ENCODE peak calls at places on chromosomes 4 and X, in nine cellular contexts. S, K, H, F, T, E, A, B and I are unnamed samples. For H3K79me2 and H3K4me1, the result is how much of the 10 kb centered on the place peaks cover.

GRCh38 chr4:854356-854755 is 28.4 kb upstream of the CPLX1 start:
- DNase-seq in T (no peak), F (no peak), S (no peak), A (no peak), E (no peak), H (no peak), K (no peak), B (no peak), I (no peak)

GRCh38 chr4:110510955-110511544 is 35.1 kb downstream of the ENPEP start:
- DNase-seq in A (peak), S (peak), H (peak), E (peak), F (peak), B (no peak), K (peak), T (peak), I (peak)

GRCh38 chr4:158667651-158668198 is 4.0 kb downstream of the C4orf46 start:
- DNase-seq in H (no peak), K (peak), E (peak), F (peak), B (peak), S (no peak), A (peak), T (no peak), I (no peak)

GRCh38 chr4:47471064-47471463 is 7.6 kb upstream of the COMMD8 start:
- DNase-seq in B (no peak), S (peak), F (no peak), A (no peak), E (no peak), K (no peak), H (no peak), T (peak), I (no peak)

GRCh38 chr4:3388461-3389185 is 53.1 kb upstream of the HGFAC start:
- DNase-seq in K (no peak), A (peak), S (peak), B (no peak), F (peak), H (no peak), T (peak), E (no peak), I (no peak)

GRCh38 chr4:180926277-180926676 is 1316.9 kb upstream of the TENM3 start:
- DNase-seq in H (no peak), T (no peak), F (peak), E (peak), S (no peak), K (no peak), B (no peak), A (no peak), I (no peak)

GRCh38 chrX:139106111-139106510 is 394.6 kb upstream of the FGF13 start:
- DNase-seq in E (peak), S (peak), F (peak), K (no peak), T (peak), H (no peak), A (peak), B (peak), I (no peak)

GRCh38 chrX:47662144-47662657 is 3.2 kb upstream of the UXT start:
- DNase-seq in A (peak), S (peak), K (no peak), B (no peak), H (no peak), F (peak), T (peak), E (no peak), I (no peak)

GRCh38 chr4:105944535-105944934 is 49.3 kb downstream of the NPNT start:
- DNase-seq in T (peak), E (no peak), S (peak), B (no peak), F (no peak), K (no peak), A (no peak), H (no peak), I (no peak)

GRCh38 chrX:144586756-144587155 is 660.5 kb upstream of the SPANXN1 start:
- DNase-seq in E (no peak), F (peak), B (peak), K (no peak), T (no peak), H (no peak), S (no peak), A (peak), I (peak)

GRCh38 chr4:76197001-76197743 is 16.5 kb downstream of the SCARB2 start:
- DNase-seq in E (no peak), F (no peak), K (no peak), H (no peak), B (no peak), T (peak), A (peak), S (peak), I (no peak)

GRCh38 chrX:16267431-16267830 is 100.2 kb downstream of the MAGEB17 start:
- DNase-seq in B (no peak), E (no peak), H (no peak), S (no peak), K (no peak), F (no peak), T (no peak), A (no peak), I (no peak)

GRCh38 chr4:22476011-22476410 is 39.9 kb downstream of the ADGRA3 start:
- DNase-seq in K (no peak), T (no peak), A (no peak), S (no peak), H (no peak), B (no peak), F (no peak), E (no peak), I (no peak)

GRCh38 chr4:142095886-142096605 is 459.7 kb downstream of the IL15 start:
- DNase-seq in A (peak), K (no peak), H (no peak), T (peak), F (peak), S (peak), B (peak), E (no peak), I (peak)

GRCh38 chrX:97847885-97848679 is 964.4 kb downstream of the RPA4 start:
- DNase-seq in H (no peak), B (no peak), E (no peak), T (no peak), A (no peak), K (no peak), S (no peak), F (no peak), I (no peak)

GRCh38 chr4:29539226-29539625 is 1180.9 kb upstream of the PCDH7 start:
- DNase-seq in K (no peak), S (no peak), F (no peak), T (no peak), A (no peak), E (no peak), H (no peak), B (no peak), I (no peak)

GRCh38 chr4:53015681-53016080 is 153.6 kb downstream of the RASL11B start:
- DNase-seq in B (no peak), K (peak), T (peak), A (no peak), E (peak), F (peak), S (peak), H (peak), I (no peak)

GRCh38 chr4:51906167-51906647 is 63.3 kb downstream of the DCUN1D4 start:
- DNase-seq in F (peak), A (no peak), T (peak), S (peak), B (no peak), K (peak), H (no peak), E (no peak), I (no peak)

GRCh38 chr4:161320377-161320776 is 843.4 kb downstream of the FSTL5 start:
- DNase-seq in B (peak), T (peak), F (peak), K (peak), E (peak), H (peak), S (peak), A (peak), I (no peak)

GRCh38 chr4:68062501-68062900 is 67.2 kb downstream of the TMPRSS11F start:
- DNase-seq in A (no peak), T (no peak), H (no peak), B (no peak), K (no peak), S (no peak), E (no peak), F (no peak), I (no peak)

GRCh38 chr4:176123710-176124407 is 58.2 kb downstream of the WDR17 start:
- DNase-seq in K (peak), A (peak), F (peak), T (peak), E (peak), B (peak), H (peak), S (peak), I (no peak)

GRCh38 chrX:87808576-87809243 is 291.1 kb downstream of the KLHL4 start:
- DNase-seq in B (no peak), H (no peak), S (no peak), F (no peak), T (no peak), A (no peak), K (no peak), E (no peak), I (no peak)

GRCh38 chr4:31370866-31371465 is 650.8 kb downstream of the PCDH7 start:
- DNase-seq in E (peak), F (peak), T (peak), A (peak), K (peak), H (peak), B (peak), S (peak), I (no peak)

GRCh38 chr4:122364700-122365404 is 14.0 kb upstream of the ADAD1 start:
- DNase-seq in S (no peak), F (peak), H (peak), E (peak), A (no peak), B (no peak), T (no peak), K (no peak), I (no peak)

GRCh38 chr4:74682567-74683359 is 111.6 kb downstream of the BTC start:
- DNase-seq in E (peak), A (peak), F (peak), T (peak), S (peak), H (no peak), B (peak), K (no peak), I (peak)

GRCh38 chr4:3324093-3324815 is 31.4 kb downstream of the RGS12 start:
- DNase-seq in B (no peak), K (no peak), E (peak), T (no peak), H (peak), F (no peak), S (no peak), A (no peak), I (no peak)

GRCh38 chrX:31126205-31126604 is 54.4 kb upstream of the FTHL17 start:
- DNase-seq in B (no peak), T (peak), A (no peak), H (no peak), K (no peak), F (no peak), E (peak), S (peak), I (no peak)

GRCh38 chr4:155249036-155249566 is 40.7 kb downstream of the NPY2R start:
- DNase-seq in T (no peak), H (peak), B (no peak), A (no peak), S (no peak), K (no peak), F (peak), E (no peak), I (no peak)

GRCh38 chr4:176549161-176549865 is 229.5 kb downstream of the SPCS3 start:
- DNase-seq in E (no peak), K (no peak), A (peak), F (peak), B (no peak), H (no peak), T (peak), S (peak), I (no peak)

GRCh38 chr4:105243446-105243845 is 96.8 kb downstream of the TET2 start:
- DNase-seq in S (no peak), H (no peak), K (no peak), B (no peak), T (no peak), F (no peak), A (no peak), E (peak), I (no peak)

GRCh38 chrX:16319929-16320328 is 152.6 kb downstream of the MAGEB17 start:
- DNase-seq in A (no peak), B (no peak), E (no peak), K (no peak), F (no peak), T (peak), H (no peak), S (peak), I (no peak)

GRCh38 chrX:151393514-151393913 is 3.5 kb upstream of the VMA21 start:
- DNase-seq in E (peak), H (peak), T (no peak), B (no peak), A (no peak), K (peak), F (no peak), S (no peak), I (no peak)

GRCh38 chr4:154807042-154807630 is 26.1 kb downstream of the RBM46 start:
- DNase-seq in F (peak), S (peak), E (peak), B (no peak), T (peak), A (peak), K (peak), H (peak), I (no peak)

GRCh38 chr4:11625206-11625605 is 196.5 kb upstream of the HS3ST1 start:
- DNase-seq in T (no peak), S (no peak), H (no peak), F (no peak), B (no peak), E (no peak), K (no peak), A (no peak), I (no peak)

GRCh38 chr4:7541414-7541810 is 106.7 kb upstream of the PSAPL1 start:
- DNase-seq in A (no peak), E (no peak), K (no peak), H (no peak), F (no peak), S (no peak), T (no peak), B (no peak), I (no peak)

GRCh38 chrX:6002056-6002455 is 226.6 kb downstream of the NLGN4X start:
- DNase-seq in A (no peak), B (no peak), H (no peak), F (no peak), S (no peak), E (peak), T (no peak), K (no peak), I (no peak)

GRCh38 chrX:5998901-5999300 is 229.8 kb downstream of the NLGN4X start:
- DNase-seq in K (no peak), A (no peak), E (no peak), B (no peak), H (peak), S (no peak), F (no peak), T (no peak), I (no peak)

GRCh38 chrX:6005856-6006255 is 222.8 kb downstream of the NLGN4X start:
- DNase-seq in H (no peak), A (no peak), B (no peak), K (no peak), F (no peak), E (no peak), S (no peak), T (no peak), I (no peak)

DNA sequence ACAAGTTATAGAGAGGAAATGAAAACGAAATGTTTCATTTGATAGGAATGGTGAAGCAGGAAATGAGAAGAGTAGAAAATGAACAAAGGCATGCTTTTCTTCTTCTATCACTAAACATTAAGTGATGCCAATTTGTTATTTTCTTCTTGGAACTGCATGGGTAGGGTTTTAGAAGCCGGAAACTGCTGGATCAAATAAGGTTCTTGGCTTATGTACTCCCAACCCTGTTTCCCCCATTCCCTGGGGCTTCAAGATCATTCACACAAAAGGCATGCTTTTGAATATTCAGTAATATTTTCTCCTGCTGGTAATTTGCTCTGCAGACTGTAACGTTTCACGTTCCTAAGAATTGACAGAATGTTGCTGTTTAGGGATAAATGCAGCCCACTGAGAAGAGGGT is 224.1 kb downstream of the NLGN4X start:
- DNase-seq in K (no peak), H (no peak), E (no peak), S (no peak), B (no peak), T (no peak), A (no peak), F (no peak), I (no peak)
- H3K79me2 ChIP-seq in K (under half), H (under half), E (under half), S (under half), B (under half), T (under half), A (under half), F (under half), I (under half)

GRCh38 chr4:15894393-15894792 is 44.1 kb downstream of the FGFBP1 start:
- DNase-seq in E (no peak), B (no peak), S (peak), F (peak), A (no peak), K (no peak), H (no peak), T (no peak), I (no peak)
- H3K27ac ChIP-seq in E (no peak), B (peak), S (no peak), F (peak), A (peak), K (no peak), H (no peak), T (peak), I (peak)

GRCh38 chrX:153984351-153985178 is 12.0 kb downstream of the TMEM187 start:
- DNase-seq in B (no peak), F (no peak), H (no peak), K (no peak), A (no peak), S (no peak), T (no peak), E (no peak), I (no peak)
- H3K4me1 ChIP-seq in B (under half), F (under half), H (under half), K (under half), A (under half), S (under half), T (under half), E (under half), I (under half)

GRCh38 chr4:98611649-98612317 is 46.6 kb downstream of the TSPAN5 start:
- DNase-seq in T (no peak), K (no peak), H (no peak), B (no peak), S (no peak), E (no peak), A (no peak), F (no peak), I (no peak)
- H3K79me2 ChIP-seq in T (half or more), K (under half), H (half or more), B (under half), S (half or more), E (half or more), A (half or more), F (half or more), I (half or more)

DNA sequence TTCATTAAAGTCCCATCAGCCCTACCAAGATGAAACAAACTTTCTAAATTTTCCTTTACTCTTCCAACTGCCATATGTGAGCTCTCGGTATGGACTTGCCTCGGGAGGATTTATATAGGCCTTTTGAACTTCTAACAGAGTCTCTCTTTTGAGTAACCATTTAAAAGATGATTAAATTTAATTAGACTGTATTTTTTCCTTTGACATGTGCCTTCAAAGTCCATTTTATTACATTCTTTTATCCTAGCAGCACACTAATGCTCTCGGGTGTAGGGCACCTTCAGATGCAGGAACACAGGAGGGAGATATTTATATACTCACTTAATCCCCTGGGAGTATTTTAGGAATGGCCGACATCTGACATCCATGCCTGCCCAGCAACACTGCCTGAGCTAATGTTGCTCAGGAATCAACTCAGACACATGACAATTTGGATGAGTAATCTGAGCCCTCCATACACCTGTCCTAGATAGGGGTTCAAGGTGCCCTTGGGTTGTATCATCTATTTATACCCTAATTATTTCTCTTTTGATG is 154.9 kb downstream of the SLC7A11 start:
- DNase-seq in F (no peak), E (no peak), S (no peak), T (no peak), K (no peak), H (no peak), B (no peak), A (no peak), I (no peak)
- H3K27ac ChIP-seq in F (no peak), E (no peak), S (no peak), T (no peak), K (no peak), H (no peak), B (no peak), A (no peak), I (no peak)

DNA sequence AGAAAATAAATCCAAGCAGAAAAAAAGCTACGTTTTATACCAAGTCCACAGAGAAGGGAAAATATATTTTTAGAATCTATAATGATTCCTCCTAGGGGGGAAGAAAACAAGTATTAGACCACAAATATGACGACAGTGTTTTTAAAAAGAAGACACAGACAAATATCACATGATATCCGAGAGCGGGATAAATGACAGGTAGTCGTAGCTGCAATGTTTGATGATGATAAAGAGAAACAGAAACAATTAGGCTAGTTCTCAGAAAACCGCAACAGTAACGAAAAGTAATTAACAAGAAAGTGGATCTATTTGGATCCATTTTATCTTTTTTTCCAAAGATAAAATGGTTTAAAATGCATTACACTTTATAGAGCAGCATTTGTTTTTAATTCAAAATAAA is 918 bp downstream of the HAUS3 start:
- DNase-seq in F (no peak), T (no peak), A (no peak), B (no peak), E (no peak), K (no peak), H (no peak), S (no peak), I (no peak)
- H3K4me1 ChIP-seq in F (under half), T (under half), A (under half), B (under half), E (under half), K (half or more), H (under half), S (under half), I (under half)

GRCh38 chrX:7145454-7145853 is 2.1 kb upstream of the STS start:
- DNase-seq in K (no peak), S (no peak), A (no peak), H (no peak), B (no peak), F (no peak), E (no peak), T (no peak), I (no peak)
- H3K79me2 ChIP-seq in K (half or more), S (under half), A (half or more), H (under half), B (half or more), F (half or more), E (under half), T (under half), I (half or more)